ENCODE peak calls at places on chromosomes 12 and 14, in seven cellular contexts. G is Caco-2, N is tibial artery, L is Panc1, F is tibial nerve, C is left ventricle myocardium inferior, U is GM23338. O is an unnamed sample.
A peak's percentile ranks its signal among the peaks of the same experiment; 100 is the strongest.

GRCh38 chr14:20477211-20477876 is 8.1 kb downstream of the PNP start:
- DNase-seq in G (no peak), N (no peak), L (no peak), F (no peak), C (peak; percentile 46), U (no peak), O (no peak)

GRCh38 chr12:103169-103981 is 36.8 kb downstream of the IQSEC3 start:
- DNase-seq in G (no peak), N (peak; percentile 11), L (no peak), F (no peak), C (no peak), U (peak; percentile 90), O (no peak)

GRCh38 chr12:1573960-1574862 is 20.2 kb downstream of the FBXL14 start:
- DNase-seq in G (no peak), N (no peak), L (no peak), F (no peak), C (no peak), U (no peak), O (no peak)

GRCh38 chr12:57694459-57695019 is 607 bp downstream of the OS9 start:
- DNase-seq in G (no peak), N (no peak), L (no peak), F (no peak), C (no peak), U (no peak), O (no peak)

GRCh38 chr12:87603727-87604126 is 425.5 kb downstream of the C12orf50 start:
- DNase-seq in G (no peak), N (no peak), L (no peak), F (no peak), C (no peak), U (no peak), O (peak; percentile 56)

GRCh38 chr12:95963104-95963503 is 20.0 kb downstream of the AMDHD1 start:
- DNase-seq in G (no peak), N (no peak), L (no peak), F (no peak), C (no peak), U (peak; percentile 38), O (no peak)

GRCh38 chr12:48925218-48925871 is at the start of gene FKBP11:
- DNase-seq in G (peak; percentile 73), N (peak; percentile 80), L (no peak), F (peak; percentile 26), C (peak; percentile 53), U (peak; percentile 91), O (peak; percentile 22)

GRCh38 chr12:98645572-98646067 is 530 bp downstream of the APAF1 start:
- DNase-seq in G (no peak), N (no peak), L (no peak), F (peak; percentile 23), C (no peak), U (peak; percentile 41), O (peak; percentile 15)

GRCh38 chr14:101355284-101355683 is 206.0 kb upstream of the DIO3 start:
- DNase-seq in G (peak; percentile 2), N (no peak), L (no peak), F (no peak), C (no peak), U (no peak), O (no peak)

GRCh38 chr12:42780671-42781070 is 191.1 kb upstream of the PRICKLE1 start:
- DNase-seq in G (no peak), N (no peak), L (no peak), F (no peak), C (no peak), U (no peak), O (no peak)

GRCh38 chr12:109542876-109543275 is 30.4 kb downstream of the MMAB start:
- DNase-seq in G (no peak), N (no peak), L (no peak), F (no peak), C (no peak), U (no peak), O (no peak)

GRCh38 chr12:41936333-41936732 is 208.3 kb downstream of the GXYLT1 start:
- DNase-seq in G (no peak), N (no peak), L (no peak), F (no peak), C (no peak), U (peak; percentile 33), O (no peak)

GRCh38 chr12:139585-139984 is 73.0 kb downstream of the IQSEC3 start:
- DNase-seq in G (no peak), N (no peak), L (no peak), F (no peak), C (no peak), U (peak; percentile 66), O (no peak)

GRCh38 chr12:54033980-54034783 is 1.3 kb downstream of the HOXC5 start:
- DNase-seq in G (peak; percentile 50), N (peak; percentile 70), L (no peak), F (no peak), C (no peak), U (peak; percentile 58), O (peak; percentile 15)

GRCh38 chr14:71363961-71364360 is 456.7 kb downstream of the PCNX1 start:
- DNase-seq in G (no peak), N (no peak), L (no peak), F (peak; percentile 43), C (no peak), U (no peak), O (no peak)

GRCh38 chr12:98274430-98275130 is 240.8 kb upstream of the TMPO start:
- DNase-seq in G (no peak), N (no peak), L (no peak), F (no peak), C (no peak), U (no peak), O (no peak)

GRCh38 chr14:68211421-68211820 is 391.8 kb downstream of the RAD51B start:
- DNase-seq in G (no peak), N (no peak), L (no peak), F (no peak), C (no peak), U (no peak), O (no peak)

GRCh38 chr12:58966939-58967338 is 46.6 kb upstream of the LRIG3 start:
- DNase-seq in G (no peak), N (no peak), L (no peak), F (no peak), C (no peak), U (no peak), O (no peak)

GRCh38 chr14:24194873-24195185 is 412 bp downstream of the TM9SF1 start:
- DNase-seq in G (no peak), N (no peak), L (no peak), F (no peak), C (no peak), U (no peak), O (no peak)

GRCh38 chr12:106914796-106915634 is 40.7 kb upstream of the TMEM263 start:
- DNase-seq in G (no peak), N (no peak), L (no peak), F (no peak), C (no peak), U (no peak), O (no peak)

GRCh38 chr12:75979181-75979580 is 52.4 kb downstream of the PHLDA1 start:
- DNase-seq in G (no peak), N (no peak), L (no peak), F (no peak), C (no peak), U (no peak), O (peak; percentile 88)
- H3K4me1 ChIP-seq in G (peaks cover 76% of the 10 kb centered on the region), N (peaks cover 23% of the 10 kb centered on the region), L (peaks cover 71% of the 10 kb centered on the region), F (no peaks in the 10 kb centered on the region), C (peaks cover 50% of the 10 kb centered on the region), U (peaks cover 26% of the 10 kb centered on the region), O (peaks cover 40% of the 10 kb centered on the region)

GRCh38 chr12:23376238-23376637 is 573.2 kb downstream of the SOX5 start:
- DNase-seq in G (no peak), N (no peak), L (no peak), F (no peak), C (no peak), U (peak; percentile 64), O (no peak)
- TF ChIP-seq CTCF in G (peak; percentile 13), N (no peak), L (no peak), F (no peak), C (no peak), U (peak; percentile 70), O (peak; percentile 21)

GRCh38 chr12:131965073-131965472 is 15.3 kb downstream of the EP400 start:
- DNase-seq in G (no peak), N (no peak), L (no peak), F (no peak), C (no peak), U (no peak), O (no peak)

GRCh38 chr12:131963381-131963780 is 13.6 kb downstream of the EP400 start:
- DNase-seq in G (no peak), N (no peak), L (no peak), F (no peak), C (no peak), U (peak; percentile 43), O (no peak)

GRCh38 chr12:131962069-131962468 is 12.3 kb downstream of the EP400 start:
- DNase-seq in G (no peak), N (no peak), L (no peak), F (no peak), C (no peak), U (no peak), O (no peak)

GRCh38 chr12:131959137-131959536 is 9.4 kb downstream of the EP400 start:
- DNase-seq in G (no peak), N (no peak), L (no peak), F (no peak), C (no peak), U (no peak), O (no peak)

DNA sequence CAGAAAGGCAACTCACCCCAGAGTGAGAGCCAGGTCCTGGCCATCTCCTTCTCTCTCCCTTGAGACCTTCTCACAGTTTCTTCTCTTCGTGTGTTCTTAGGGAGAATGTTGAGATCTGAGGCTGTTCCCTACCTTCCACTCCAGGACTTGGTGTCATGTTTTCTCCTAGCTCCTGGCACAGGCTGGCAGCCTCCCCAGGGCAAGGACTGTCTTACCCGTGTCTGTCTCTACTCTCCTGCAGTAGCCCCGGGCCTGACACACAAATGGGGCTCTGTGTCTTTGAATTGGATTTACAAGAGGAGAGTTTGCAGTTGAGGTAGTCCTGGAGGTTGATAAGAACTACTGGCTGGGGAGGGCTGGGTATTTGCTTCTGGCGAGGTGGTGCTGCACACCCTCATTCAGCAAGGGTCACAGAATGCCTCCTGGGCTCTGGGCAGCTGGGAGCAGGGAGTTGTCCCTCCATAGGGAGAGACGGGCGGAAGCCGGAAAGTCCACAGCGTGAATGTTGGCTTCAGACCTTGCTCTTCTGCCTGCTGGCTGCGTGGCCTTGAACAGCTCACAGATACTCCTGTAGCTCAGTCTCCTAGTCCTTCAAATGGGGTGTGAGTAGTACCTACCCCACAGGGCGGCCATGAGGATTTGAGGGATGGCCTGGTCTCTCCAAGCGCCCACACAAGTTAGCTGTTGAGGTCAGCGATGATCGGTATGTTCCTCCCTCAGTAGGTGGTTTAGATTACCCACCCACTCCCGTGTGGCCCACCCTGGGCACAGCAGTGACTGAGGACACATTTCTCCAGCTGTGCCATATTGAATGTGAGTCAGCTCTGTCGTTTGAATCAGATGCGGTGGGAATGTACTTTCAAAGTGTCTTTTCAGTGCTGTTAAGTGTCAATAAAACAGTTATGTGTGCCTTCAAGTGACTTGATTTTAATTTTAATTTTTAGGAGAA is 10.2 kb downstream of the EP400 start:
- DNase-seq in G (no peak), N (no peak), L (no peak), F (no peak), C (no peak), U (no peak), O (no peak)
- H3K4me1 ChIP-seq in G (peaks cover 10% of the 10 kb centered on the region), N (no peaks in the 10 kb centered on the region), L (peaks cover 25% of the 10 kb centered on the region), F (no peaks in the 10 kb centered on the region), C (peaks cover 73% of the 10 kb centered on the region), U (no peaks in the 10 kb centered on the region), O (no peaks in the 10 kb centered on the region)

DNA sequence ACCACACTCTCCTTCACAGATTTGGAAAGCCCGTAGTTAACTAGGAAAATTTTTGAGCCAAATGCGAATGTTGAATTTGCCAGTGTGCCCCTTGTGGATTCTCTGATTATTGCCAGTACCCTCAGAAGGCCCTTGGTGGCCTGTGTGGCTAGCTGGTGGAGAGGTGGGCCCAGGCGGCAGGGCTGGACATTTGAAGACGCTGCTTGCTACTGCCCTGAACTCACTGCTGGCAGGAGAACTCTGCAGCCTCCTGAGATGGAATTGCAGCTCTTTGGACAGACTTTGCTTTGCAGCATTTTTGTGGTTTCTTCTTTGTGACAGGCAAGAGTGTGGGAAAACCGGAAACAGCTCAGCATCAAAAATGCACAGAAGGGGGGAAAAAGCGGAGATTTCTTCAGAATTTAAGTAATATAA is 97.6 kb downstream of the TGFB3 start:
- DNase-seq in G (no peak), N (no peak), L (no peak), F (no peak), C (no peak), U (peak; percentile 51), O (no peak)
- TF ChIP-seq CTCF in G (peak; percentile 9), N (no peak), L (peak; percentile 43), F (no peak), C (peak; percentile 19), U (peak; percentile 27), O (peak; percentile 35)

O was measured in foreskin keratinocyte.